ENCODE peak calls at places on chromosomes 3 and 15, in eight cellular contexts. One of them, this sample, is unnamed.

GRCh38 chr15:43052860-43053259 is 53.0 kb downstream of the UBR1 start:
- DNase-seq in A549: no peak
- DNase-seq in stomach: no peak
- DNase-seq in cardiac muscle cell: no peak
- DNase-seq in breast epithelium: no peak
- DNase-seq in IMR-90: no peak
- DNase-seq in uterus: no peak
- DNase-seq in endodermal cell: no peak
- DNase-seq in this sample: no peak

GRCh38 chr3:183500349-183500748 is 55.2 kb downstream of the KLHL6 start:
- DNase-seq in A549: no peak
- DNase-seq in stomach: no peak
- DNase-seq in cardiac muscle cell: no peak
- DNase-seq in breast epithelium: no peak
- DNase-seq in IMR-90: no peak
- DNase-seq in uterus: no peak
- DNase-seq in endodermal cell: no peak
- DNase-seq in this sample: no peak

GRCh38 chr15:32100286-32100685 is 70.0 kb downstream of the CHRNA7 start:
- DNase-seq in A549: no peak
- DNase-seq in stomach: no peak
- DNase-seq in cardiac muscle cell: no peak
- DNase-seq in breast epithelium: no peak
- DNase-seq in IMR-90: no peak
- DNase-seq in uterus: no peak
- DNase-seq in endodermal cell: peak; percentile 37
- DNase-seq in this sample: no peak

GRCh38 chr3:27289769-27290413 is 79.3 kb downstream of the NEK10 start:
- DNase-seq in A549: no peak
- DNase-seq in stomach: no peak
- DNase-seq in cardiac muscle cell: no peak
- DNase-seq in breast epithelium: no peak
- DNase-seq in IMR-90: peak; percentile 56
- DNase-seq in uterus: no peak
- DNase-seq in endodermal cell: no peak
- DNase-seq in this sample: no peak

GRCh38 chr15:68408526-68408925 is 23.4 kb downstream of the ITGA11 start:
- DNase-seq in A549: no peak
- DNase-seq in stomach: peak; percentile 4
- DNase-seq in cardiac muscle cell: no peak
- DNase-seq in breast epithelium: no peak
- DNase-seq in IMR-90: no peak
- DNase-seq in uterus: peak; percentile 12
- DNase-seq in endodermal cell: no peak
- DNase-seq in this sample: no peak

GRCh38 chr3:172309741-172310140 is 138.5 kb downstream of the GHSR start:
- DNase-seq in A549: no peak
- DNase-seq in stomach: no peak
- DNase-seq in cardiac muscle cell: no peak
- DNase-seq in breast epithelium: no peak
- DNase-seq in IMR-90: no peak
- DNase-seq in uterus: no peak
- DNase-seq in endodermal cell: no peak
- DNase-seq in this sample: no peak

GRCh38 chr3:32076566-32076965 is 29.9 kb upstream of the GPD1L start:
- DNase-seq in A549: no peak
- DNase-seq in stomach: no peak
- DNase-seq in cardiac muscle cell: no peak
- DNase-seq in breast epithelium: no peak
- DNase-seq in IMR-90: no peak
- DNase-seq in uterus: no peak
- DNase-seq in endodermal cell: no peak
- DNase-seq in this sample: no peak

GRCh38 chr3:194134231-194134756 is 1.7 kb upstream of the HES1 start:
- DNase-seq in A549: no peak
- DNase-seq in stomach: peak; percentile 68
- DNase-seq in cardiac muscle cell: peak; percentile 78
- DNase-seq in breast epithelium: peak; percentile 69
- DNase-seq in IMR-90: no peak
- DNase-seq in uterus: no peak
- DNase-seq in endodermal cell: no peak
- DNase-seq in this sample: no peak

GRCh38 chr3:38365469-38366062 is 19.0 kb downstream of the XYLB start:
- DNase-seq in A549: no peak
- DNase-seq in stomach: no peak
- DNase-seq in cardiac muscle cell: no peak
- DNase-seq in breast epithelium: no peak
- DNase-seq in IMR-90: no peak
- DNase-seq in uterus: no peak
- DNase-seq in endodermal cell: no peak
- DNase-seq in this sample: no peak

GRCh38 chr15:71448688-71449114 is 333.4 kb downstream of the THSD4 start:
- DNase-seq in A549: peak; percentile 86
- DNase-seq in stomach: peak; percentile 60
- DNase-seq in cardiac muscle cell: peak; percentile 74
- DNase-seq in breast epithelium: no peak
- DNase-seq in IMR-90: peak; percentile 71
- DNase-seq in uterus: peak; percentile 48
- DNase-seq in endodermal cell: peak; percentile 88
- DNase-seq in this sample: no peak

GRCh38 chr15:63046927-63047760 is 4.6 kb downstream of the TPM1 start:
- DNase-seq in A549: peak; percentile 49
- DNase-seq in stomach: no peak
- DNase-seq in cardiac muscle cell: peak; percentile 65
- DNase-seq in breast epithelium: no peak
- DNase-seq in IMR-90: no peak
- DNase-seq in uterus: no peak
- DNase-seq in endodermal cell: peak; percentile 80
- DNase-seq in this sample: no peak

GRCh38 chr3:40780341-40780800 is 255.6 kb downstream of the ZNF621 start:
- DNase-seq in A549: no peak
- DNase-seq in stomach: peak; percentile 70
- DNase-seq in cardiac muscle cell: no peak
- DNase-seq in breast epithelium: peak; percentile 79
- DNase-seq in IMR-90: no peak
- DNase-seq in uterus: peak; percentile 81
- DNase-seq in endodermal cell: no peak
- DNase-seq in this sample: peak; percentile 16

GRCh38 chr3:82038536-82038935 is 277.1 kb upstream of the GBE1 start:
- DNase-seq in A549: no peak
- DNase-seq in stomach: no peak
- DNase-seq in cardiac muscle cell: no peak
- DNase-seq in breast epithelium: no peak
- DNase-seq in IMR-90: no peak
- DNase-seq in uterus: no peak
- DNase-seq in endodermal cell: no peak
- DNase-seq in this sample: no peak

GRCh38 chr3:13891017-13891392 is 11.1 kb upstream of the WNT7A start:
- DNase-seq in A549: no peak
- DNase-seq in stomach: no peak
- DNase-seq in cardiac muscle cell: no peak
- DNase-seq in breast epithelium: no peak
- DNase-seq in IMR-90: no peak
- DNase-seq in uterus: no peak
- DNase-seq in endodermal cell: no peak
- DNase-seq in this sample: no peak
- H3K27ac ChIP-seq in A549: no peak overlapping the region
- H3K27ac ChIP-seq in stomach: no peak overlapping the region
- H3K27ac ChIP-seq in cardiac muscle cell: no peak overlapping the region
- H3K27ac ChIP-seq in breast epithelium: no peak overlapping the region
- H3K27ac ChIP-seq in IMR-90: no peak overlapping the region
- H3K27ac ChIP-seq in uterus: no peak overlapping the region
- H3K27ac ChIP-seq in endodermal cell: no peak overlapping the region
- H3K27ac ChIP-seq in this sample: no peak overlapping the region

GRCh38 chr3:47989981-47990440 is 26.2 kb downstream of the MAP4 start:
- DNase-seq in A549: peak; percentile 84
- DNase-seq in stomach: peak; percentile 79
- DNase-seq in cardiac muscle cell: peak; percentile 87
- DNase-seq in breast epithelium: peak; percentile 74
- DNase-seq in IMR-90: peak; percentile 96
- DNase-seq in uterus: peak; percentile 75
- DNase-seq in endodermal cell: peak; percentile 86
- DNase-seq in this sample: peak; percentile 58
- TF ChIP-seq CTCF in A549: peak; percentile 80
- TF ChIP-seq CTCF in stomach: no peak
- TF ChIP-seq CTCF in cardiac muscle cell: peak; percentile 87
- TF ChIP-seq CTCF in breast epithelium: peak; percentile 82
- TF ChIP-seq CTCF in IMR-90: peak; percentile 97
- TF ChIP-seq CTCF in uterus: peak; percentile 97
- TF ChIP-seq CTCF in endodermal cell: peak; percentile 97
- TF ChIP-seq CTCF in this sample: peak; percentile 91

GRCh38 chr3:128491071-128491899 is 1.7 kb downstream of the GATA2 start:
- DNase-seq in A549: no peak
- DNase-seq in stomach: no peak
- DNase-seq in cardiac muscle cell: no peak
- DNase-seq in breast epithelium: no peak
- DNase-seq in IMR-90: no peak
- DNase-seq in uterus: peak; percentile 33
- DNase-seq in endodermal cell: peak; percentile 79
- DNase-seq in this sample: no peak
- H3K4me3 ChIP-seq in A549: no peak overlapping the region
- H3K4me3 ChIP-seq in stomach: peak overlapping the region; percentile 23
- H3K4me3 ChIP-seq in cardiac muscle cell: peak overlapping the region; percentile 58
- H3K4me3 ChIP-seq in breast epithelium: peak overlapping the region; percentile 14
- H3K4me3 ChIP-seq in IMR-90: no peak overlapping the region
- H3K4me3 ChIP-seq in uterus: peak overlapping the region; percentile 98
- H3K4me3 ChIP-seq in endodermal cell: no peak overlapping the region
- H3K4me3 ChIP-seq in this sample: peak overlapping the region; percentile 80

GRCh38 chr15:101322849-101323477 is 27.9 kb upstream of the SNRPA1 start:
- DNase-seq in A549: no peak
- DNase-seq in stomach: no peak
- DNase-seq in cardiac muscle cell: no peak
- DNase-seq in breast epithelium: peak; percentile 28
- DNase-seq in IMR-90: no peak
- DNase-seq in uterus: no peak
- DNase-seq in endodermal cell: peak; percentile 17
- DNase-seq in this sample: no peak

GRCh38 chr15:101318810-101319200 is 23.8 kb upstream of the SNRPA1 start:
- DNase-seq in A549: no peak
- DNase-seq in stomach: no peak
- DNase-seq in cardiac muscle cell: peak; percentile 51
- DNase-seq in breast epithelium: no peak
- DNase-seq in IMR-90: no peak
- DNase-seq in uterus: no peak
- DNase-seq in endodermal cell: no peak
- DNase-seq in this sample: no peak

GRCh38 chr15:101318147-101318809 is 23.2 kb upstream of the SNRPA1 start:
- DNase-seq in A549: no peak
- DNase-seq in stomach: no peak
- DNase-seq in cardiac muscle cell: no peak
- DNase-seq in breast epithelium: no peak
- DNase-seq in IMR-90: no peak
- DNase-seq in uterus: no peak
- DNase-seq in endodermal cell: no peak
- DNase-seq in this sample: no peak

GRCh38 chr15:101322016-101322695 is 27.1 kb upstream of the SNRPA1 start:
- DNase-seq in A549: no peak
- DNase-seq in stomach: no peak
- DNase-seq in cardiac muscle cell: no peak
- DNase-seq in breast epithelium: no peak
- DNase-seq in IMR-90: no peak
- DNase-seq in uterus: no peak
- DNase-seq in endodermal cell: peak; percentile 24
- DNase-seq in this sample: no peak

GRCh38 chr15:101320501-101321052 is 25.5 kb upstream of the SNRPA1 start:
- DNase-seq in A549: no peak
- DNase-seq in stomach: peak; percentile 40
- DNase-seq in cardiac muscle cell: peak; percentile 30
- DNase-seq in breast epithelium: no peak
- DNase-seq in IMR-90: peak; percentile 51
- DNase-seq in uterus: no peak
- DNase-seq in endodermal cell: peak; percentile 85
- DNase-seq in this sample: no peak
- H3K27ac ChIP-seq in A549: no peak overlapping the region
- H3K27ac ChIP-seq in stomach: no peak overlapping the region
- H3K27ac ChIP-seq in cardiac muscle cell: no peak overlapping the region
- H3K27ac ChIP-seq in breast epithelium: no peak overlapping the region
- H3K27ac ChIP-seq in IMR-90: no peak overlapping the region
- H3K27ac ChIP-seq in uterus: no peak overlapping the region
- H3K27ac ChIP-seq in endodermal cell: no peak overlapping the region
- H3K27ac ChIP-seq in this sample: no peak overlapping the region

This sample was measured in thoracic aorta.